ENCODE peak calls at places on chromosome 15, in four cellular contexts. C is left cardiac atrium, Q is left lung, N is posterior cingulate gyrus. Y is an unnamed sample.

GRCh38 chr15:83153288-83153687 is 45.8 kb downstream of the TM6SF1 start:
- DNase-seq in C (no peak), Q (no peak), N (no peak), Y (no peak)

GRCh38 chr15:94240486-94240885 is 9.1 kb downstream of the MCTP2 start:
- DNase-seq in N (no peak), Q (no peak), C (no peak), Y (no peak)

GRCh38 chr15:92614301-92614700 is 41.3 kb downstream of the FAM174B start:
- DNase-seq in N (no peak), Q (no peak), C (no peak), Y (no peak)

GRCh38 chr15:93467327-93467726 is 378.3 kb upstream of the RGMA start:
- DNase-seq in C (peak), Q (no peak), N (peak), Y (no peak)

GRCh38 chr15:77984446-77984861 is 93.1 kb downstream of the TBC1D2B start:
- DNase-seq in Q (no peak), C (no peak), N (no peak), Y (no peak)

GRCh38 chr15:78873796-78874761 is 1.4 kb downstream of the MORF4L1 start:
- DNase-seq in C (no peak), Q (no peak), N (no peak), Y (peak)

GRCh38 chr15:39799552-39800011 is 16.9 kb upstream of the FSIP1 start:
- DNase-seq in C (no peak), N (no peak), Q (no peak), Y (no peak)

GRCh38 chr15:66293419-66294156 is at the start of gene DIS3L:
- DNase-seq in N (peak), Q (peak), C (peak), Y (peak)

GRCh38 chr15:29405564-29405963 is 135.9 kb upstream of the NSMCE3 start:
- DNase-seq in N (no peak), C (no peak), Q (no peak), Y (no peak)

GRCh38 chr15:48794697-48795134 is 16.2 kb downstream of the CEP152 start:
- DNase-seq in C (no peak), N (no peak), Q (no peak), Y (no peak)

GRCh38 chr15:65638681-65639089 is 16.9 kb downstream of the SLC24A1 start:
- DNase-seq in N (no peak), C (no peak), Q (no peak), Y (peak)

GRCh38 chr15:59140422-59141226 is 35.7 kb downstream of the CCNB2 start:
- DNase-seq in N (no peak), Q (no peak), C (no peak), Y (no peak)